ENCODE peak calls at places on chromosomes 16 and 17, in eight cellular contexts. One of them, this sample, is unnamed.

GRCh38 chr16:57627184-57627871 is 1.1 kb upstream of the ADGRG1 start:
- DNase-seq in tibial artery: no peak
- DNase-seq in tibial nerve: no peak
- DNase-seq in thoracic aorta: no peak
- DNase-seq in uterus: no peak
- DNase-seq in heart left ventricle: no peak
- DNase-seq in CD8-positive, alpha-beta T cell: no peak
- DNase-seq in IMR-90: peak
- DNase-seq in this sample: no peak

GRCh38 chr17:76179496-76180467 is 38.7 kb upstream of the FOXJ1 start:
- DNase-seq in heart left ventricle: no peak
- DNase-seq in uterus: no peak
- DNase-seq in CD8-positive, alpha-beta T cell: peak
- DNase-seq in tibial nerve: no peak
- DNase-seq in tibial artery: no peak
- DNase-seq in thoracic aorta: no peak
- DNase-seq in IMR-90: peak
- DNase-seq in this sample: no peak

GRCh38 chr17:56819431-56820145 is 14.1 kb downstream of the C17orf67 start:
- DNase-seq in CD8-positive, alpha-beta T cell: peak
- DNase-seq in heart left ventricle: peak
- DNase-seq in thoracic aorta: no peak
- DNase-seq in uterus: peak
- DNase-seq in tibial artery: peak
- DNase-seq in tibial nerve: peak
- DNase-seq in IMR-90: peak
- DNase-seq in this sample: no peak

GRCh38 chr16:85965125-85965524 is 66.2 kb downstream of the IRF8 start:
- DNase-seq in tibial artery: no peak
- DNase-seq in IMR-90: no peak
- DNase-seq in tibial nerve: no peak
- DNase-seq in uterus: no peak
- DNase-seq in thoracic aorta: no peak
- DNase-seq in heart left ventricle: no peak
- DNase-seq in CD8-positive, alpha-beta T cell: no peak
- DNase-seq in this sample: no peak

GRCh38 chr17:77506371-77506991 is 365.7 kb downstream of the SEC14L1 start:
- DNase-seq in thoracic aorta: no peak
- DNase-seq in uterus: peak
- DNase-seq in heart left ventricle: no peak
- DNase-seq in tibial artery: no peak
- DNase-seq in IMR-90: no peak
- DNase-seq in CD8-positive, alpha-beta T cell: no peak
- DNase-seq in tibial nerve: no peak
- DNase-seq in this sample: peak

GRCh38 chr16:61324044-61324443 is 712.2 kb downstream of the CDH8 start:
- DNase-seq in tibial nerve: no peak
- DNase-seq in thoracic aorta: no peak
- DNase-seq in CD8-positive, alpha-beta T cell: no peak
- DNase-seq in uterus: no peak
- DNase-seq in tibial artery: no peak
- DNase-seq in IMR-90: no peak
- DNase-seq in heart left ventricle: no peak
- DNase-seq in this sample: no peak

GRCh38 chr16:22898874-22899348 is 84.9 kb downstream of the HS3ST2 start:
- DNase-seq in CD8-positive, alpha-beta T cell: peak
- DNase-seq in heart left ventricle: peak
- DNase-seq in uterus: peak
- DNase-seq in IMR-90: peak
- DNase-seq in tibial nerve: peak
- DNase-seq in thoracic aorta: peak
- DNase-seq in tibial artery: peak
- DNase-seq in this sample: peak

GRCh38 chr17:44216674-44217073 is 2.8 kb downstream of the UBTF start:
- DNase-seq in CD8-positive, alpha-beta T cell: no peak
- DNase-seq in tibial artery: no peak
- DNase-seq in heart left ventricle: no peak
- DNase-seq in uterus: no peak
- DNase-seq in tibial nerve: no peak
- DNase-seq in IMR-90: no peak
- DNase-seq in thoracic aorta: no peak
- DNase-seq in this sample: no peak

GRCh38 chr16:79599256-79599836 is 1.2 kb downstream of the MAF start:
- DNase-seq in tibial artery: no peak
- DNase-seq in CD8-positive, alpha-beta T cell: peak
- DNase-seq in tibial nerve: no peak
- DNase-seq in heart left ventricle: peak
- DNase-seq in uterus: no peak
- DNase-seq in IMR-90: no peak
- DNase-seq in thoracic aorta: no peak
- DNase-seq in this sample: peak

GRCh38 chr17:39051001-39051605 is 83.9 kb upstream of the FBXO47 start:
- DNase-seq in tibial artery: no peak
- DNase-seq in uterus: no peak
- DNase-seq in IMR-90: no peak
- DNase-seq in thoracic aorta: no peak
- DNase-seq in tibial nerve: no peak
- DNase-seq in heart left ventricle: no peak
- DNase-seq in CD8-positive, alpha-beta T cell: no peak
- DNase-seq in this sample: no peak

GRCh38 chr17:39045948-39046679 is 78.9 kb upstream of the FBXO47 start:
- DNase-seq in uterus: no peak
- DNase-seq in thoracic aorta: no peak
- DNase-seq in tibial nerve: no peak
- DNase-seq in heart left ventricle: no peak
- DNase-seq in CD8-positive, alpha-beta T cell: no peak
- DNase-seq in IMR-90: no peak
- DNase-seq in tibial artery: no peak
- DNase-seq in this sample: no peak
- TF ChIP-seq CTCF in uterus: no peak
- TF ChIP-seq CTCF in thoracic aorta: no peak
- TF ChIP-seq CTCF in tibial nerve: no peak
- TF ChIP-seq CTCF in heart left ventricle: no peak
- TF ChIP-seq CTCF in CD8-positive, alpha-beta T cell: no peak
- TF ChIP-seq CTCF in IMR-90: no peak
- TF ChIP-seq CTCF in tibial artery: no peak
- TF ChIP-seq CTCF in this sample: no peak

GRCh38 chr16:15446901-15447300 is 12.5 kb downstream of the BMERB1 start:
- DNase-seq in tibial artery: no peak
- DNase-seq in CD8-positive, alpha-beta T cell: no peak
- DNase-seq in heart left ventricle: no peak
- DNase-seq in uterus: no peak
- DNase-seq in thoracic aorta: no peak
- DNase-seq in IMR-90: no peak
- DNase-seq in tibial nerve: no peak
- DNase-seq in this sample: no peak

GRCh38 chr16:15452456-15452855 is 18.1 kb downstream of the BMERB1 start:
- DNase-seq in tibial artery: no peak
- DNase-seq in heart left ventricle: no peak
- DNase-seq in uterus: no peak
- DNase-seq in tibial nerve: no peak
- DNase-seq in IMR-90: no peak
- DNase-seq in thoracic aorta: no peak
- DNase-seq in CD8-positive, alpha-beta T cell: no peak
- DNase-seq in this sample: no peak

GRCh38 chr16:15445450-15445849 is 11.1 kb downstream of the BMERB1 start:
- DNase-seq in uterus: no peak
- DNase-seq in IMR-90: no peak
- DNase-seq in thoracic aorta: no peak
- DNase-seq in CD8-positive, alpha-beta T cell: no peak
- DNase-seq in heart left ventricle: no peak
- DNase-seq in tibial nerve: no peak
- DNase-seq in tibial artery: no peak
- DNase-seq in this sample: no peak

GRCh38 chr16:15451098-15451731 is 16.8 kb downstream of the BMERB1 start:
- DNase-seq in uterus: no peak
- DNase-seq in tibial artery: no peak
- DNase-seq in thoracic aorta: no peak
- DNase-seq in IMR-90: no peak
- DNase-seq in tibial nerve: no peak
- DNase-seq in CD8-positive, alpha-beta T cell: no peak
- DNase-seq in heart left ventricle: no peak
- DNase-seq in this sample: no peak

GRCh38 chr16:15450624-15451023 is 16.2 kb downstream of the BMERB1 start:
- DNase-seq in heart left ventricle: no peak
- DNase-seq in uterus: no peak
- DNase-seq in tibial artery: peak
- DNase-seq in thoracic aorta: no peak
- DNase-seq in tibial nerve: no peak
- DNase-seq in IMR-90: no peak
- DNase-seq in CD8-positive, alpha-beta T cell: no peak
- DNase-seq in this sample: no peak
- H3K27ac ChIP-seq in heart left ventricle: no peak
- H3K27ac ChIP-seq in uterus: no peak
- H3K27ac ChIP-seq in tibial artery: no peak
- H3K27ac ChIP-seq in thoracic aorta: no peak
- H3K27ac ChIP-seq in tibial nerve: no peak
- H3K27ac ChIP-seq in IMR-90: no peak
- H3K27ac ChIP-seq in CD8-positive, alpha-beta T cell: no peak
- H3K27ac ChIP-seq in this sample: no peak

GRCh38 chr17:80691784-80692183 is 147.1 kb downstream of the RPTOR start:
- DNase-seq in tibial artery: no peak
- DNase-seq in thoracic aorta: no peak
- DNase-seq in CD8-positive, alpha-beta T cell: no peak
- DNase-seq in IMR-90: no peak
- DNase-seq in heart left ventricle: no peak
- DNase-seq in tibial nerve: no peak
- DNase-seq in uterus: no peak
- DNase-seq in this sample: no peak

GRCh38 chr17:80694992-80695912 is 150.6 kb downstream of the RPTOR start:
- DNase-seq in IMR-90: no peak
- DNase-seq in thoracic aorta: no peak
- DNase-seq in heart left ventricle: no peak
- DNase-seq in uterus: no peak
- DNase-seq in tibial artery: no peak
- DNase-seq in CD8-positive, alpha-beta T cell: no peak
- DNase-seq in tibial nerve: no peak
- DNase-seq in this sample: no peak

GRCh38 chr17:80694085-80694991 is 149.7 kb downstream of the RPTOR start:
- DNase-seq in tibial artery: no peak
- DNase-seq in thoracic aorta: no peak
- DNase-seq in CD8-positive, alpha-beta T cell: no peak
- DNase-seq in uterus: no peak
- DNase-seq in heart left ventricle: no peak
- DNase-seq in tibial nerve: no peak
- DNase-seq in IMR-90: no peak
- DNase-seq in this sample: no peak

GRCh38 chr17:80693511-80693910 is 148.9 kb downstream of the RPTOR start:
- DNase-seq in tibial nerve: no peak
- DNase-seq in thoracic aorta: no peak
- DNase-seq in IMR-90: no peak
- DNase-seq in heart left ventricle: no peak
- DNase-seq in uterus: no peak
- DNase-seq in tibial artery: no peak
- DNase-seq in CD8-positive, alpha-beta T cell: no peak
- DNase-seq in this sample: no peak

DNA sequence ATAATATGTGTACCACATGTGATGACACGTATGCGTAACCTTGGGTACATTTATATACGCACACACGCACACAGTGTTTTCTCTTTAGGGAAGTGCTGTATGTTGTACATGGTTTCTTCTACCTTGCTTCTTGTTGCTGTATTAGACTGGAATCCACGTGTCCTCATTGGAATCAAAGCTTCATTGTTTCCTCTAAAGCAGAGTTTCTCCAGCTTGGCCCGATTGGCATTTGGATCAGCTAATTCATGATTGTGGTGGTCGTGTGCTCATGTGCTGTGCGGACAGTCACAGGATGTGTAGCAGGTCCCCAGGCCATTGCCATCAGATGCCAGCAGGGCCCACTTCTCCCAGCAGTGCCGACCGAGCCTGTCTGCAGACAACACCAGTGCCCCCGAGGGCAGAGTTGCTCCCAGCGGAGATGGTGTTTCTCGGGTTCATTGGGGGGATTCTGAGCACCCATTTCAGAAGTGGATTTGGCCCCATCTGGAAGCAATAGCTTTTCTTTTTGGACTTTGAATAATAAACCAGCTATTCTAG is 148.4 kb downstream of the RPTOR start:
- DNase-seq in thoracic aorta: no peak
- DNase-seq in CD8-positive, alpha-beta T cell: no peak
- DNase-seq in tibial nerve: no peak
- DNase-seq in heart left ventricle: no peak
- DNase-seq in uterus: no peak
- DNase-seq in tibial artery: no peak
- DNase-seq in IMR-90: no peak
- DNase-seq in this sample: no peak
- TF ChIP-seq CTCF in thoracic aorta: no peak
- TF ChIP-seq CTCF in CD8-positive, alpha-beta T cell: no peak
- TF ChIP-seq CTCF in tibial nerve: no peak
- TF ChIP-seq CTCF in heart left ventricle: no peak
- TF ChIP-seq CTCF in uterus: no peak
- TF ChIP-seq CTCF in tibial artery: no peak
- TF ChIP-seq CTCF in IMR-90: no peak
- TF ChIP-seq CTCF in this sample: no peak

GRCh38 chr17:66460558-66460957 is 158.1 kb downstream of the PRKCA start:
- DNase-seq in uterus: no peak
- DNase-seq in heart left ventricle: no peak
- DNase-seq in CD8-positive, alpha-beta T cell: no peak
- DNase-seq in tibial artery: no peak
- DNase-seq in thoracic aorta: no peak
- DNase-seq in tibial nerve: no peak
- DNase-seq in IMR-90: no peak
- DNase-seq in this sample: no peak

GRCh38 chr17:66459811-66460270 is 157.4 kb downstream of the PRKCA start:
- DNase-seq in tibial nerve: peak
- DNase-seq in thoracic aorta: no peak
- DNase-seq in CD8-positive, alpha-beta T cell: no peak
- DNase-seq in uterus: peak
- DNase-seq in IMR-90: peak
- DNase-seq in heart left ventricle: peak
- DNase-seq in tibial artery: peak
- DNase-seq in this sample: no peak

GRCh38 chr17:66461343-66461995 is 159.1 kb downstream of the PRKCA start:
- DNase-seq in tibial nerve: no peak
- DNase-seq in heart left ventricle: no peak
- DNase-seq in thoracic aorta: no peak
- DNase-seq in uterus: no peak
- DNase-seq in tibial artery: no peak
- DNase-seq in IMR-90: no peak
- DNase-seq in CD8-positive, alpha-beta T cell: no peak
- DNase-seq in this sample: no peak

GRCh38 chr17:66464921-66465320 is 162.5 kb downstream of the PRKCA start:
- DNase-seq in tibial nerve: no peak
- DNase-seq in CD8-positive, alpha-beta T cell: no peak
- DNase-seq in heart left ventricle: no peak
- DNase-seq in uterus: no peak
- DNase-seq in thoracic aorta: no peak
- DNase-seq in tibial artery: no peak
- DNase-seq in IMR-90: peak
- DNase-seq in this sample: no peak

DNA sequence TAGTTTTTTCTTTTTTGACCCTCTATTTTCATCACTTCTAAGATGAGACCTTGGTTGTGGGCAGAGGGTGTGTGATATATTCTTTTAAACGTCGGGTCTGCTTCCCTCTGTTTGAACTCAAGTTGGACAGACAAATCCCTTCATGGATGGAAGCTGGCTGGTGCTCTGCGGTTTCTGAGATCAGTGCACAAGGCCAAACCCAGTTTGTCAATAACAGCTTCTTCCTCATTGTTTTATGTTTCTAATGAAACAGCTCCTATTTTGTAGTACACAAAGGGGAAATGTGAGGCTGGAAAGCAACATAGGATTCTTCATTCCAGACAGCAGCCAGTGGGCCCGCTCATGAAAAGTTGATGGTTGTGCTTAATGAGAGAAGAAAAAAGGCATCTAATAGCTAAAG is 159.6 kb downstream of the PRKCA start:
- DNase-seq in uterus: no peak
- DNase-seq in tibial artery: no peak
- DNase-seq in IMR-90: no peak
- DNase-seq in tibial nerve: no peak
- DNase-seq in thoracic aorta: no peak
- DNase-seq in CD8-positive, alpha-beta T cell: no peak
- DNase-seq in heart left ventricle: no peak
- DNase-seq in this sample: no peak
- H3K27ac ChIP-seq in uterus: peak
- H3K27ac ChIP-seq in tibial artery: no peak
- H3K27ac ChIP-seq in IMR-90: peak
- H3K27ac ChIP-seq in tibial nerve: peak
- H3K27ac ChIP-seq in thoracic aorta: no peak
- H3K27ac ChIP-seq in CD8-positive, alpha-beta T cell: no peak
- H3K27ac ChIP-seq in heart left ventricle: peak
- H3K27ac ChIP-seq in this sample: no peak